ENCODE peak calls at places on chromosomes 11 and 22, in eight cellular contexts. One of them, this sample, is unnamed.

GRCh38 chr11:11537871-11538270 is 83.9 kb downstream of the GALNT18 start:
- DNase-seq in cardiac muscle cell: no peak
- DNase-seq in heart left ventricle: no peak
- DNase-seq in GM23248: no peak
- DNase-seq in lower lobe of right lung: no peak
- DNase-seq in gastrocnemius medialis: no peak
- DNase-seq in esophagus squamous epithelium: no peak
- DNase-seq in IMR-90: no peak
- DNase-seq in this sample: no peak

GRCh38 chr11:133064152-133064877 is 468.0 kb downstream of the OPCML start:
- DNase-seq in esophagus squamous epithelium: no peak
- DNase-seq in lower lobe of right lung: peak; percentile 69
- DNase-seq in IMR-90: peak; percentile 48
- DNase-seq in heart left ventricle: peak; percentile 68
- DNase-seq in GM23248: peak; percentile 77
- DNase-seq in cardiac muscle cell: peak; percentile 82
- DNase-seq in gastrocnemius medialis: no peak
- DNase-seq in this sample: no peak

GRCh38 chr11:67002297-67002913 is 20.5 kb upstream of the SYT12 start:
- DNase-seq in heart left ventricle: no peak
- DNase-seq in esophagus squamous epithelium: no peak
- DNase-seq in gastrocnemius medialis: no peak
- DNase-seq in lower lobe of right lung: no peak
- DNase-seq in IMR-90: no peak
- DNase-seq in cardiac muscle cell: no peak
- DNase-seq in GM23248: no peak
- DNase-seq in this sample: no peak

GRCh38 chr11:103491777-103492176 is 382.6 kb downstream of the DYNC2H1 start:
- DNase-seq in esophagus squamous epithelium: no peak
- DNase-seq in heart left ventricle: no peak
- DNase-seq in gastrocnemius medialis: no peak
- DNase-seq in GM23248: no peak
- DNase-seq in IMR-90: no peak
- DNase-seq in cardiac muscle cell: no peak
- DNase-seq in lower lobe of right lung: no peak
- DNase-seq in this sample: no peak

GRCh38 chr22:41713004-41713403 is 13.7 kb downstream of the MEI1 start:
- DNase-seq in heart left ventricle: no peak
- DNase-seq in IMR-90: no peak
- DNase-seq in esophagus squamous epithelium: no peak
- DNase-seq in cardiac muscle cell: no peak
- DNase-seq in GM23248: no peak
- DNase-seq in lower lobe of right lung: no peak
- DNase-seq in gastrocnemius medialis: no peak
- DNase-seq in this sample: no peak

GRCh38 chr11:97905101-97905500 is 1115.6 kb upstream of the CNTN5 start:
- DNase-seq in IMR-90: no peak
- DNase-seq in gastrocnemius medialis: no peak
- DNase-seq in lower lobe of right lung: no peak
- DNase-seq in cardiac muscle cell: peak; percentile 50
- DNase-seq in GM23248: no peak
- DNase-seq in esophagus squamous epithelium: no peak
- DNase-seq in heart left ventricle: no peak
- DNase-seq in this sample: no peak

GRCh38 chr11:129538323-129538722 is 162.7 kb downstream of the BARX2 start:
- DNase-seq in gastrocnemius medialis: no peak
- DNase-seq in heart left ventricle: no peak
- DNase-seq in IMR-90: no peak
- DNase-seq in GM23248: no peak
- DNase-seq in lower lobe of right lung: no peak
- DNase-seq in cardiac muscle cell: no peak
- DNase-seq in esophagus squamous epithelium: no peak
- DNase-seq in this sample: no peak

GRCh38 chr22:25448435-25449051 is 115.9 kb upstream of the GRK3 start:
- DNase-seq in gastrocnemius medialis: no peak
- DNase-seq in IMR-90: peak; percentile 47
- DNase-seq in GM23248: peak; percentile 64
- DNase-seq in esophagus squamous epithelium: no peak
- DNase-seq in lower lobe of right lung: no peak
- DNase-seq in heart left ventricle: no peak
- DNase-seq in cardiac muscle cell: peak; percentile 24
- DNase-seq in this sample: peak; percentile 26

GRCh38 chr11:112961146-112961668 is at the start of gene NCAM1:
- DNase-seq in IMR-90: peak; percentile 23
- DNase-seq in heart left ventricle: peak; percentile 82
- DNase-seq in GM23248: peak; percentile 36
- DNase-seq in lower lobe of right lung: peak; percentile 52
- DNase-seq in gastrocnemius medialis: peak; percentile 43
- DNase-seq in cardiac muscle cell: peak; percentile 90
- DNase-seq in esophagus squamous epithelium: no peak
- DNase-seq in this sample: peak; percentile 95

GRCh38 chr11:76782526-76783293 is 446 bp upstream of the TSKU start:
- DNase-seq in IMR-90: peak; percentile 98
- DNase-seq in GM23248: peak; percentile 97
- DNase-seq in cardiac muscle cell: peak; percentile 98
- DNase-seq in esophagus squamous epithelium: no peak
- DNase-seq in heart left ventricle: peak; percentile 87
- DNase-seq in gastrocnemius medialis: peak; percentile 75
- DNase-seq in lower lobe of right lung: peak; percentile 85
- DNase-seq in this sample: peak; percentile 94

GRCh38 chr11:116736763-116737162 is 36.0 kb downstream of the BUD13 start:
- DNase-seq in lower lobe of right lung: no peak
- DNase-seq in IMR-90: no peak
- DNase-seq in cardiac muscle cell: no peak
- DNase-seq in gastrocnemius medialis: no peak
- DNase-seq in GM23248: peak; percentile 13
- DNase-seq in esophagus squamous epithelium: no peak
- DNase-seq in heart left ventricle: no peak
- DNase-seq in this sample: no peak

GRCh38 chr11:587978-588380 is 11.7 kb downstream of the PHRF1 start:
- DNase-seq in GM23248: peak; percentile 67
- DNase-seq in heart left ventricle: no peak
- DNase-seq in gastrocnemius medialis: no peak
- DNase-seq in IMR-90: peak; percentile 58
- DNase-seq in lower lobe of right lung: peak; percentile 77
- DNase-seq in cardiac muscle cell: peak; percentile 71
- DNase-seq in esophagus squamous epithelium: no peak
- DNase-seq in this sample: no peak

GRCh38 chr11:102530558-102530957 is at the start of gene MMP7:
- DNase-seq in GM23248: peak; percentile 69
- DNase-seq in cardiac muscle cell: peak; percentile 38
- DNase-seq in lower lobe of right lung: no peak
- DNase-seq in IMR-90: peak; percentile 57
- DNase-seq in gastrocnemius medialis: no peak
- DNase-seq in heart left ventricle: no peak
- DNase-seq in esophagus squamous epithelium: no peak
- DNase-seq in this sample: no peak

GRCh38 chr11:8089791-8090510 is 8.9 kb downstream of the TUB start:
- DNase-seq in GM23248: no peak
- DNase-seq in gastrocnemius medialis: no peak
- DNase-seq in cardiac muscle cell: no peak
- DNase-seq in IMR-90: no peak
- DNase-seq in heart left ventricle: no peak
- DNase-seq in esophagus squamous epithelium: no peak
- DNase-seq in lower lobe of right lung: no peak
- DNase-seq in this sample: no peak

GRCh38 chr11:122100222-122101080 is 15.6 kb downstream of the BLID start:
- DNase-seq in GM23248: peak; percentile 85
- DNase-seq in cardiac muscle cell: peak; percentile 87
- DNase-seq in lower lobe of right lung: no peak
- DNase-seq in gastrocnemius medialis: peak; percentile 62
- DNase-seq in heart left ventricle: peak; percentile 51
- DNase-seq in IMR-90: peak; percentile 68
- DNase-seq in esophagus squamous epithelium: no peak
- DNase-seq in this sample: peak; percentile 81

GRCh38 chr11:6129011-6129410 is 21.5 kb downstream of the OR56B4 start:
- DNase-seq in IMR-90: no peak
- DNase-seq in esophagus squamous epithelium: no peak
- DNase-seq in gastrocnemius medialis: no peak
- DNase-seq in heart left ventricle: no peak
- DNase-seq in cardiac muscle cell: no peak
- DNase-seq in GM23248: no peak
- DNase-seq in lower lobe of right lung: no peak
- DNase-seq in this sample: no peak

GRCh38 chr22:44347098-44347497 is 34.3 kb upstream of the SHISAL1 start:
- DNase-seq in heart left ventricle: no peak
- DNase-seq in GM23248: no peak
- DNase-seq in lower lobe of right lung: no peak
- DNase-seq in gastrocnemius medialis: no peak
- DNase-seq in IMR-90: peak; percentile 48
- DNase-seq in cardiac muscle cell: no peak
- DNase-seq in esophagus squamous epithelium: no peak
- DNase-seq in this sample: no peak

GRCh38 chr22:50008151-50009040 is 4.2 kb downstream of the IL17REL start:
- DNase-seq in IMR-90: no peak
- DNase-seq in lower lobe of right lung: peak; percentile 43
- DNase-seq in esophagus squamous epithelium: no peak
- DNase-seq in heart left ventricle: no peak
- DNase-seq in GM23248: no peak
- DNase-seq in gastrocnemius medialis: no peak
- DNase-seq in cardiac muscle cell: no peak
- DNase-seq in this sample: no peak

GRCh38 chr11:17683378-17684161 is 35.8 kb upstream of the MYOD1 start:
- DNase-seq in GM23248: peak; percentile 48
- DNase-seq in IMR-90: peak; percentile 66
- DNase-seq in esophagus squamous epithelium: no peak
- DNase-seq in lower lobe of right lung: no peak
- DNase-seq in gastrocnemius medialis: peak; percentile 58
- DNase-seq in heart left ventricle: no peak
- DNase-seq in cardiac muscle cell: peak; percentile 55
- DNase-seq in this sample: peak; percentile 95

DNA sequence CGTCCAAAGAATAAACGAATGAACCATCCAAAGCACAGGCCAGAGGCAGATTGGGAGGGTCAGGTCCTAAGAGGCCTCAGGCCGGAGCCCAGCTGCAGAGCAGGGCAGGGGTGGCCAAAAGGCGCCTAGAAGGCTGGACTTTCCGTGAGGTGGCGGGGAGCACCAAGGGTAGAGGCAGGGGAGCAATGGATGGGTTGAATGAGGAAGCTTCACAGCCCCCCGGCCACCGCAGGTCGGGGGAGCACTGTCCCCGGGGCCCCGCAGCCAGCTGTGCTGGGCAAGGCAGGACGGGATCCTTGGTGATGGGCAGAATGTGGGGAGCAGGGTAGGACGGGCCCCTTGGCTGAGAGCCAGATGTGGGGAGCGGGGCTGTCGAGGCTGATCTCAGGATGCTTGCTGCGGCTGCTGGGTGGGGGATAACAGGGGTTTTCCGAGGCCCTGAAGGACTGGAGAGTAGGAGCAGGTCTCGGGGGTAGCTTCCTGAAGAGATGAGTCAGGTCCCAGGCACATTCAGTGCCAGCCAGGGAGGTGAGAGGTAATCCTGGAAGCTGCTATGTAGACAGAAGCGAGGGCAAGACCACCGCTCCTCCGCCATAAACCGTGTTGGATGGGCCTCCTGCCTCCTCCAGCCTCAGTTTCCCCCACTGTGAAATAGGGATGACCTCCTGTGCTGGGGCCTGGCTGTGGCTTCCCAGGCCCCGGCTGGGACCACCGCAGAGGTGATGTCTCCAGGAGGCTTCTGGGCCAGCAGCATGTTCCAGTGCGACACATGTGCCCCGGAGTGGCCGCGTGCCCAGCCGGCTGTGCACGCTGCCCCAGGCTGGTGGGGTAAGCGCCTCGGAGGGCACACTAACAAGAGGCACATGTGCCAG is 34.6 kb upstream of the KCNQ1OT1 start:
- DNase-seq in lower lobe of right lung: no peak
- DNase-seq in cardiac muscle cell: no peak
- DNase-seq in heart left ventricle: no peak
- DNase-seq in GM23248: no peak
- DNase-seq in esophagus squamous epithelium: no peak
- DNase-seq in IMR-90: peak; percentile 19
- DNase-seq in gastrocnemius medialis: no peak
- DNase-seq in this sample: no peak
- H3K4me1 ChIP-seq in lower lobe of right lung: peaks cover 5% of the 10 kb centered on the region
- H3K4me1 ChIP-seq in cardiac muscle cell: no peaks in the 10 kb centered on the region
- H3K4me1 ChIP-seq in heart left ventricle: peaks cover 6% of the 10 kb centered on the region
- H3K4me1 ChIP-seq in GM23248: no peaks in the 10 kb centered on the region
- H3K4me1 ChIP-seq in esophagus squamous epithelium: no peaks in the 10 kb centered on the region
- H3K4me1 ChIP-seq in IMR-90: peaks cover 1% of the 10 kb centered on the region
- H3K4me1 ChIP-seq in gastrocnemius medialis: no peaks in the 10 kb centered on the region
- H3K4me1 ChIP-seq in this sample: no peaks in the 10 kb centered on the region

DNA sequence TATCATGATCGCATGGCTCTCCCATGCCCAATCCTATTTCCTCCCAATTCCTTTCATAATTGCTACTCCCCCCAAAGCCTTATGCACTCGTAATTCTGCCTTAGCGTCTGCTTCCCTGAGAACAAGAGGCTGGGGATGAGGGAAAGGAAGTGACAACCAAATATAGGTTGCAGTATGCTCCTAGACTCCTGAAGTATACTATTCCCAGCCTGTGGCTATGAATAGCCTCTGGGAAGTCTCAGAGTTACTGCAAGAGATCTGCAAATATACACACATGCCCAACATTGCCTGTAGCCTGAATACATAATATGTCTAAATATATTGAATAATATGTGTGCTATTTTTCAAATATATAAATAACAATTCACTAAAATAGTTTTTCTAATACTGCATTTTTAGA is 96.1 kb upstream of the CD44 start:
- DNase-seq in cardiac muscle cell: no peak
- DNase-seq in esophagus squamous epithelium: no peak
- DNase-seq in gastrocnemius medialis: no peak
- DNase-seq in IMR-90: no peak
- DNase-seq in heart left ventricle: no peak
- DNase-seq in GM23248: no peak
- DNase-seq in lower lobe of right lung: no peak
- DNase-seq in this sample: no peak
- H3K4me1 ChIP-seq in cardiac muscle cell: peaks cover 23% of the 10 kb centered on the region
- H3K4me1 ChIP-seq in esophagus squamous epithelium: peaks cover 40% of the 10 kb centered on the region
- H3K4me1 ChIP-seq in gastrocnemius medialis: peaks cover 26% of the 10 kb centered on the region
- H3K4me1 ChIP-seq in IMR-90: no peaks in the 10 kb centered on the region
- H3K4me1 ChIP-seq in heart left ventricle: peaks cover 75% of the 10 kb centered on the region
- H3K4me1 ChIP-seq in GM23248: peaks cover 27% of the 10 kb centered on the region
- H3K4me1 ChIP-seq in lower lobe of right lung: peaks cover 54% of the 10 kb centered on the region
- H3K4me1 ChIP-seq in this sample: no peaks in the 10 kb centered on the region

GRCh38 chr22:46575915-46576555 is 38.6 kb upstream of the CELSR1 start:
- DNase-seq in cardiac muscle cell: no peak
- DNase-seq in IMR-90: no peak
- DNase-seq in lower lobe of right lung: peak; percentile 75
- DNase-seq in esophagus squamous epithelium: no peak
- DNase-seq in gastrocnemius medialis: no peak
- DNase-seq in GM23248: no peak
- DNase-seq in heart left ventricle: peak; percentile 33
- DNase-seq in this sample: no peak
- H3K4me1 ChIP-seq in cardiac muscle cell: peaks cover 39% of the 10 kb centered on the region
- H3K4me1 ChIP-seq in IMR-90: peaks cover 16% of the 10 kb centered on the region
- H3K4me1 ChIP-seq in lower lobe of right lung: peaks cover 52% of the 10 kb centered on the region
- H3K4me1 ChIP-seq in esophagus squamous epithelium: peaks cover 62% of the 10 kb centered on the region
- H3K4me1 ChIP-seq in gastrocnemius medialis: peaks cover 41% of the 10 kb centered on the region
- H3K4me1 ChIP-seq in GM23248: peaks cover 7% of the 10 kb centered on the region
- H3K4me1 ChIP-seq in heart left ventricle: peaks cover 55% of the 10 kb centered on the region
- H3K4me1 ChIP-seq in this sample: no peaks in the 10 kb centered on the region

DNA sequence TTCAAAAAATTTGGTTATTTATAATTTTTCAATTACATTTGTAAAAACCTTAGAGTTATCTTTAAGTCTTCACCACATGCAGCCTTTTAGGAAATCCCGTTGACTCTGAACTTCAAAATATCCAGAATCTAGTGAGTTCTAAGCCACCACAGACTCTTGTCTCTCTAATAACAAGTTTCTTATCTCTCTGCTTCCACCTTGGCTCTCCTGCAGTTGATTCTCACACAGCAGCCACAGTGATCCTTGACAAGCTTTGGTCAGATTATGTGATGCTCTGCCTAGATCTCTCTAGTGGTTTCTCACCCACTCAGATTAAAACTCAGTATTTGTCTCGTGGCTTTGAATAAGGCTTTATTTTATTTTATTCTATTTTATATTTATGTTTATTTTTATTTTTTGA is 8.6 kb downstream of the HSD17B12 start:
- DNase-seq in gastrocnemius medialis: no peak
- DNase-seq in cardiac muscle cell: no peak
- DNase-seq in GM23248: no peak
- DNase-seq in heart left ventricle: no peak
- DNase-seq in IMR-90: no peak
- DNase-seq in lower lobe of right lung: no peak
- DNase-seq in esophagus squamous epithelium: no peak
- DNase-seq in this sample: no peak
- H3K4me1 ChIP-seq in gastrocnemius medialis: peaks cover 44% of the 10 kb centered on the region
- H3K4me1 ChIP-seq in cardiac muscle cell: peaks cover 40% of the 10 kb centered on the region
- H3K4me1 ChIP-seq in GM23248: peaks cover 8% of the 10 kb centered on the region
- H3K4me1 ChIP-seq in heart left ventricle: peaks cover 68% of the 10 kb centered on the region
- H3K4me1 ChIP-seq in IMR-90: peaks cover 1% of the 10 kb centered on the region
- H3K4me1 ChIP-seq in lower lobe of right lung: peaks cover 50% of the 10 kb centered on the region
- H3K4me1 ChIP-seq in esophagus squamous epithelium: peaks cover 24% of the 10 kb centered on the region
- H3K4me1 ChIP-seq in this sample: no peaks in the 10 kb centered on the region